ENCODE peak calls at places on chromosome 13, in six cellular contexts. C, Z, V, S, P and K are unnamed samples.

GRCh38 chr13:94558721-94559120 is 37.2 kb downstream of the TGDS start:
- ATAC-seq in V (peak; percentile 85), S (no peak), Z (no peak), P (no peak), C (no peak), K (no peak)

GRCh38 chr13:20942938-20943518 is 40.5 kb upstream of the XPO4 start:
- ATAC-seq in S (peak; percentile 62), C (no peak), Z (peak; percentile 30), P (peak; percentile 25), V (no peak), K (no peak)

GRCh38 chr13:34020388-34020787 is 202.4 kb downstream of the RFC3 start:
- ATAC-seq in S (peak; percentile 71), C (no peak), Z (no peak), V (no peak), P (no peak), K (no peak)

GRCh38 chr13:98189841-98190505 is 12.9 kb upstream of the RNF113B start:
- ATAC-seq in V (no peak), Z (no peak), C (no peak), S (no peak), P (peak; percentile 28), K (no peak)

GRCh38 chr13:23750383-23751121 is 138.6 kb downstream of the MIPEP start:
- ATAC-seq in V (no peak), Z (peak; percentile 59), C (no peak), P (no peak), S (no peak), K (no peak)

GRCh38 chr13:24080134-24080533 is 80.4 kb upstream of the SPATA13 start:
- ATAC-seq in V (no peak), S (no peak), C (no peak), Z (no peak), P (no peak), K (no peak)

GRCh38 chr13:114341003-114341777 is 26.9 kb downstream of the CHAMP1 start:
- ATAC-seq in C (no peak), Z (no peak), V (peak; percentile 76), S (peak; percentile 71), P (no peak), K (no peak)

GRCh38 chr13:74056829-74057564 is 77.2 kb downstream of the KLF12 start:
- ATAC-seq in V (no peak), S (no peak), C (no peak), Z (no peak), P (no peak), K (peak; percentile 72)

GRCh38 chr13:35957174-35957867 is 173.9 kb downstream of the DCLK1 start:
- ATAC-seq in P (no peak), Z (no peak), C (no peak), V (no peak), S (no peak), K (peak; percentile 67)

GRCh38 chr13:24148414-24149305 is 11.9 kb upstream of the SPATA13 start:
- ATAC-seq in V (no peak), Z (peak; percentile 99), S (peak; percentile 85), P (no peak), C (peak; percentile 92), K (peak; percentile 75)

GRCh38 chr13:50129923-50130685 is 114.9 kb downstream of the KCNRG start:
- ATAC-seq in P (peak; percentile 9), Z (peak; percentile 70), S (peak; percentile 46), V (no peak), C (no peak), K (peak; percentile 31)

GRCh38 chr13:29721766-29722165 is 126.3 kb upstream of the SLC7A1 start:
- ATAC-seq in V (no peak), C (no peak), P (no peak), Z (no peak), S (no peak), K (no peak)

GRCh38 chr13:62293081-62293480 is 877.4 kb upstream of the PCDH20 start:
- ATAC-seq in S (no peak), P (peak; percentile 86), C (no peak), V (no peak), Z (no peak), K (no peak)

GRCh38 chr13:36000028-36000427 is 131.2 kb downstream of the DCLK1 start:
- ATAC-seq in V (no peak), Z (no peak), P (no peak), S (no peak), C (no peak), K (no peak)

GRCh38 chr13:94318418-94318817 is 161.1 kb downstream of the DCT start:
- ATAC-seq in S (no peak), Z (no peak), C (no peak), P (no peak), V (no peak), K (no peak)

GRCh38 chr13:93789058-93789457 is 562.5 kb downstream of the GPC6 start:
- ATAC-seq in S (no peak), V (no peak), P (no peak), C (no peak), Z (no peak), K (no peak)

GRCh38 chr13:52361225-52361624 is 44.7 kb downstream of the THSD1 start:
- ATAC-seq in V (no peak), C (no peak), S (no peak), Z (no peak), P (no peak), K (no peak)

GRCh38 chr13:50840327-50840726 is 3.2 kb downstream of the DLEU7 start:
- ATAC-seq in P (no peak), C (no peak), Z (no peak), V (no peak), S (no peak), K (no peak)

GRCh38 chr13:44364019-44364418 is 9.6 kb upstream of the SERP2 start:
- ATAC-seq in C (no peak), V (no peak), P (no peak), S (peak; percentile 65), Z (no peak), K (no peak)

GRCh38 chr13:24208314-24208713 is 47.8 kb downstream of the SPATA13 start:
- ATAC-seq in S (no peak), V (no peak), Z (peak; percentile 74), C (no peak), P (no peak), K (no peak)

GRCh38 chr13:46475586-46475991 is 77.4 kb upstream of the LRCH1 start:
- ATAC-seq in Z (no peak), S (no peak), P (no peak), V (no peak), C (no peak), K (no peak)

GRCh38 chr13:38735655-38736440 is 49.0 kb downstream of the FREM2 start:
- ATAC-seq in P (no peak), C (no peak), V (no peak), S (no peak), Z (no peak), K (no peak)

GRCh38 chr13:76812206-76812882 is 73.9 kb downstream of the KCTD12 start:
- ATAC-seq in C (peak; percentile 32), Z (no peak), S (no peak), P (no peak), V (no peak), K (peak; percentile 41)

GRCh38 chr13:60094385-60095088 is 69.2 kb downstream of the DIAPH3 start:
- ATAC-seq in S (no peak), C (no peak), P (no peak), V (no peak), Z (no peak), K (no peak)

GRCh38 chr13:60099631-60100420 is 63.9 kb downstream of the DIAPH3 start:
- ATAC-seq in Z (no peak), S (no peak), V (no peak), C (no peak), P (no peak), K (no peak)

GRCh38 chr13:60091573-60091972 is 72.2 kb downstream of the DIAPH3 start:
- ATAC-seq in Z (no peak), V (no peak), P (no peak), S (no peak), C (no peak), K (no peak)

GRCh38 chr13:60090579-60090978 is 73.1 kb downstream of the DIAPH3 start:
- ATAC-seq in S (no peak), Z (no peak), C (no peak), V (no peak), P (no peak), K (no peak)

GRCh38 chr13:60095300-60095699 is 68.4 kb downstream of the DIAPH3 start:
- ATAC-seq in V (peak; percentile 85), S (no peak), P (no peak), Z (no peak), C (no peak), K (no peak)
- H3K4me3 ChIP-seq in V (no peak overlapping the region), S (no peak overlapping the region), P (no peak overlapping the region), Z (no peak overlapping the region), C (no peak overlapping the region), K (no peak overlapping the region)

GRCh38 chr13:96527497-96527896 is 437.6 kb downstream of the HS6ST3 start:
- ATAC-seq in V (no peak), S (no peak), Z (no peak), C (no peak), P (no peak), K (no peak)
- TF ChIP-seq CTCF in V (no peak), S (no peak), Z (no peak), C (no peak), P (no peak), K (no peak)

DNA sequence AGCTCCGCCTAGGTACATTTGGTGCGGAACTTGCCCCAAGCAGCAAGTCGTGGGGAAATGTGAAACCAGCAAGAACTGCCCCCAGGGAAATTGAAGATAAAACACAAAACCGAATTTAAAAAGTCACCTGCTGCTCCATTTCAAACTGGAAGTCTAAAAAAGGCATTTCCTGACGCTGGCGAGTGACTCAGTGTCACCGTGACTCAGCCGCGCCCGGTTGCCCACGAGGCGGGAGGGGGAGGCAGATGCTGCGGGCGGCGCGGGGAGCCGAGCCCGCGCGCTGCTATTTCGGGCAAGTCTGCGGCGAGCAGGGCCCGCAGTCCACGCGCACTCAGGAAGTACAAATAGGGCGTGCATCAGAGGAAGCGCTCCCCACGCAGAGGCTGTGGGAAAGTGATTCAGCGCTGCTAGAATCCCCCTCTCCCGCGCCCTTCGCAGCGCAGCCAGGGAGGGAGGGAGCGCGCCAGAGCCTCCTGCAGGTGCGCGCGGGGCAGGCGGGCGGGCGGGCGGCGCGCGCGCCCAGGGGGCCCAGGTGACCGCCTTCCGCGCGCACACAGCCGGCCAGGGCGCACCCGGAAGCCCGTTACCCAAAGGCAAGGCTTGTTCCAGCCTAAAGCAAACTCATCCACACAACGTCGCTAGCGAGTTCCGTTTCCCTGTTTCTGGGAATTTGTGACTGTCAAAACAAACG is 168.8 kb downstream of the COL4A1 start:
- ATAC-seq in V (peak; percentile 78), P (peak; percentile 73), C (peak; percentile 80), S (peak; percentile 84), Z (peak; percentile 86), K (peak; percentile 87)
- TF ChIP-seq EP300 in V (no peak), P (no peak), C (no peak), S (no peak), Z (no peak), K (no peak)

DNA sequence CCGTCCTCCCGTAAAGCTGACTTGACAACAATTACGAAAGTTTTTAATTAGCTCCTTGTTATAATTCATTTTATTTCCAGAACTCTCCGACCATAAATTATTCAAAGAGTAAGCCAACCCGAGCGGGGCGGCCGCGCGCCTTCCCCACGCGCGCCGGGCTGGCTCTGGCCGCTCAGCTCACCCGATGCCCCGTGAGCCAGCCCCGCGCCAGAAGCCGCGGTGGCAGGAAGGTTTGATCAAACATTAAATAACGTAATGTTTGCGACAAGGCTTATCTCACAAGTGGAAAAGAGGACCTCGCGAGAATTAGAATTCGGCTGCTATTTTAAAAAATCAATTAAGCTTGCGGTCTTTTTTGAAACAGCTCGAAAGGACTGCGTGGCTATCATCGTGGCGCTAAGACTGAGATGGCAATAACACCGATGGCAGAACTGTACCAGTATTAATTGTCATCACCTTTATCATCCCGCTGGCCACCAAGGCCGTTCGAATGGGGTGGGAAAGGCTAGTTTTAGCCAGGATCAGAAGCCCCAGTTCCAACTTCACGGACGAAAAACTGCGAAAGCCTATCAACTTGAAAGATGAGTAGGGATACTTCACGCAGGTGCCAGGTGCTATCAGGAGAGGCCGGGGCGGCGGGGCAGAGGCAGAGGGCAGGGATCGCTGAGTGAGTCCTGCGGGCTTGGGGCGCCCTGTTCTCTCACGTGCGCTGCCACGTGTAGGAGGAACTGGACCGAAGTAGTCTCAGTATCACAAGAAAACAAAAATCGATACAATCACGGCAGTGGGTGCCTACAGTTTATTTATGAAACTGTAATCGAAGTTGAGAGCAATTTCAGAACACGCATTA is 6.4 kb downstream of the POU4F1 start:
- ATAC-seq in Z (no peak), P (no peak), C (no peak), V (no peak), S (peak; percentile 26), K (no peak)
- H3K4me3 ChIP-seq in Z (no peak overlapping the region), P (no peak overlapping the region), C (no peak overlapping the region), V (no peak overlapping the region), S (peak overlapping the region; percentile 36), K (no peak overlapping the region)